ENCODE peak calls at places on chromosomes 4 and X, in nine cellular contexts. X is psoas muscle; Z is HCT116; Y is fibroblast of the aortic adventitia; P is BJ; U is GM12865; J is COR-L47; G is H4; B is stimulated activated CD4-positive, alpha-beta T cell treated with anti-CD3 and anti-CD28 coated beads, Interleukin-4, amount 100 ng/mL, for 4 hours. A is an unnamed sample.

GRCh38 chr4:151098191-151098590 is 1.2 kb upstream of the RPS3A start:
- DNase-seq in X (no peak), Z (no peak), Y (no peak), P (no peak), U (no peak), J (no peak), G (no peak), B (no peak), A (peak; percentile 20)

GRCh38 chr4:129623233-129623632 is 527.3 kb downstream of the C4orf33 start:
- DNase-seq in X (no peak), Z (no peak), Y (no peak), P (no peak), U (no peak), J (no peak), G (no peak), B (no peak), A (no peak)

GRCh38 chrX:30283456-30284200 is 25.6 kb downstream of the NR0B1 start:
- DNase-seq in X (no peak), Z (peak; percentile 75), Y (peak; percentile 88), P (peak; percentile 77), U (no peak), J (no peak), G (peak; percentile 89), B (no peak), A (no peak)

GRCh38 chr4:133147922-133148689 is 988 bp upstream of the PCDH10 start:
- DNase-seq in X (no peak), Z (no peak), Y (no peak), P (no peak), U (no peak), J (peak; percentile 26), G (peak; percentile 71), B (no peak), A (no peak)

GRCh38 chr4:6925357-6925836 is 15.8 kb downstream of the TBC1D14 start:
- DNase-seq in X (peak; percentile 48), Z (no peak), Y (no peak), P (no peak), U (peak; percentile 37), J (no peak), G (no peak), B (no peak), A (no peak)

GRCh38 chrX:48736878-48737212 is 24.7 kb upstream of the GLOD5 start:
- DNase-seq in X (no peak), Z (no peak), Y (no peak), P (no peak), U (no peak), J (no peak), G (no peak), B (no peak), A (no peak)

GRCh38 chr4:185764880-185765279 is 47.1 kb downstream of the SORBS2 start:
- DNase-seq in X (no peak), Z (no peak), Y (no peak), P (no peak), U (no peak), J (no peak), G (no peak), B (no peak), A (no peak)

GRCh38 chr4:37008199-37008598 is 236.3 kb upstream of the NWD2 start:
- DNase-seq in X (no peak), Z (no peak), Y (no peak), P (no peak), U (no peak), J (peak; percentile 95), G (peak; percentile 95), B (no peak), A (no peak)

GRCh38 chr4:127601029-127601428 is 31.7 kb upstream of the INTU start:
- DNase-seq in X (no peak), Z (no peak), Y (peak; percentile 49), P (no peak), U (no peak), J (no peak), G (peak; percentile 29), B (no peak), A (no peak)

GRCh38 chr4:101271516-101271915 is 75.8 kb downstream of the PPP3CA start:
- DNase-seq in X (no peak), Z (no peak), Y (no peak), P (no peak), U (no peak), J (no peak), G (peak; percentile 29), B (no peak), A (no peak)

GRCh38 chr4:65893311-65893710 is 223.0 kb upstream of the EPHA5 start:
- DNase-seq in X (no peak), Z (no peak), Y (peak; percentile 8), P (no peak), U (no peak), J (no peak), G (no peak), B (no peak), A (no peak)

GRCh38 chr4:134219043-134219442 is 17.5 kb upstream of the PABPC4L start:
- DNase-seq in X (no peak), Z (no peak), Y (no peak), P (no peak), U (no peak), J (no peak), G (no peak), B (no peak), A (no peak)

A was measured in GM19239.